ENCODE peak calls at places on chromosome 20, in eight cellular contexts. H, X, F, G, Z, U, E and O are unnamed samples.

GRCh38 chr20:64083380-64084208 is 604 bp downstream of the LKAAEAR1 start:
- DNase-seq in U (peak; percentile 97), G (peak; percentile 57), H (peak; percentile 82), X (peak; percentile 70), E (peak; percentile 94), Z (peak; percentile 63), F (peak; percentile 71), O (peak; percentile 91)

GRCh38 chr20:1815502-1816085 is 79.6 kb upstream of the SIRPA start:
- DNase-seq in F (no peak), G (no peak), Z (no peak), U (no peak), H (no peak), X (no peak), E (no peak), O (no peak)

GRCh38 chr20:54257090-54257816 is 49.4 kb downstream of the PFDN4 start:
- DNase-seq in F (no peak), H (no peak), G (peak; percentile 93), E (no peak), U (no peak), X (peak; percentile 97), Z (no peak), O (no peak)

GRCh38 chr20:35978041-35978513 is 9.7 kb downstream of the CNBD2 start:
- DNase-seq in F (no peak), X (peak; percentile 77), H (no peak), E (no peak), U (no peak), G (no peak), Z (no peak), O (no peak)

GRCh38 chr20:1870792-1871550 is 24.2 kb upstream of the SIRPA start:
- DNase-seq in X (no peak), U (no peak), F (no peak), E (no peak), H (no peak), Z (no peak), G (no peak), O (no peak)

GRCh38 chr20:44003609-44004008 is 89.0 kb downstream of the TOX2 start:
- DNase-seq in F (no peak), U (no peak), G (no peak), H (no peak), Z (no peak), X (no peak), E (no peak), O (no peak)

GRCh38 chr20:45456632-45457031 is 12.9 kb upstream of the WFDC2 start:
- DNase-seq in F (peak; percentile 71), U (no peak), Z (no peak), E (no peak), H (no peak), G (no peak), X (peak; percentile 30), O (peak; percentile 22)

GRCh38 chr20:15248618-15249395 is 911.4 kb upstream of the FLRT3 start:
- DNase-seq in F (no peak), X (no peak), E (no peak), U (no peak), G (no peak), H (no peak), Z (no peak), O (no peak)

GRCh38 chr20:33693741-33694645 is 7.8 kb upstream of the E2F1 start:
- DNase-seq in G (no peak), Z (no peak), H (peak; percentile 72), F (no peak), E (peak; percentile 46), X (no peak), U (no peak), O (no peak)

GRCh38 chr20:19438488-19438887 is 226.0 kb downstream of the SLC24A3 start:
- DNase-seq in G (no peak), Z (no peak), F (no peak), U (no peak), E (no peak), X (no peak), H (no peak), O (no peak)

GRCh38 chr20:58054744-58055373 is 173.6 kb downstream of the ANKRD60 start:
- DNase-seq in G (peak; percentile 19), H (peak; percentile 54), E (no peak), F (peak; percentile 14), Z (no peak), U (no peak), X (no peak), O (no peak)

GRCh38 chr20:58969439-58969838 is 11.6 kb upstream of the NELFCD start:
- DNase-seq in F (no peak), G (no peak), X (no peak), Z (no peak), E (no peak), H (no peak), U (no peak), O (no peak)

GRCh38 chr20:61649879-61650200 is 397.8 kb downstream of the CDH4 start:
- DNase-seq in E (no peak), U (peak; percentile 63), F (no peak), H (no peak), X (no peak), G (no peak), Z (no peak), O (no peak)

GRCh38 chr20:4156411-4156810 is 141.1 kb upstream of the RNF24 start:
- DNase-seq in H (no peak), F (no peak), X (no peak), U (peak; percentile 29), G (no peak), E (no peak), Z (no peak), O (no peak)

GRCh38 chr20:49668181-49668877 is 45.3 kb downstream of the B4GALT5 start:
- DNase-seq in U (peak; percentile 89), G (no peak), E (no peak), Z (no peak), F (peak; percentile 73), X (no peak), H (peak; percentile 39), O (peak; percentile 23)

GRCh38 chr20:33880396-33880795 is 69.2 kb downstream of the CHMP4B start:
- DNase-seq in G (no peak), X (no peak), U (no peak), H (no peak), E (no peak), Z (no peak), F (no peak), O (no peak)

GRCh38 chr20:18272451-18272850 is 15.9 kb upstream of the ZNF133 start:
- DNase-seq in U (no peak), F (no peak), E (no peak), Z (no peak), X (peak; percentile 46), H (peak; percentile 69), G (no peak), O (no peak)

GRCh38 chr20:38241201-38241600 is 19.3 kb downstream of the KIAA1755 start:
- DNase-seq in U (peak; percentile 4), H (no peak), E (no peak), F (no peak), Z (no peak), X (no peak), G (no peak), O (no peak)
- TF ChIP-seq CTCF in U (no peak), H (no peak), E (no peak), F (no peak), Z (no peak), X (no peak), G (no peak), O (no peak)

DNA sequence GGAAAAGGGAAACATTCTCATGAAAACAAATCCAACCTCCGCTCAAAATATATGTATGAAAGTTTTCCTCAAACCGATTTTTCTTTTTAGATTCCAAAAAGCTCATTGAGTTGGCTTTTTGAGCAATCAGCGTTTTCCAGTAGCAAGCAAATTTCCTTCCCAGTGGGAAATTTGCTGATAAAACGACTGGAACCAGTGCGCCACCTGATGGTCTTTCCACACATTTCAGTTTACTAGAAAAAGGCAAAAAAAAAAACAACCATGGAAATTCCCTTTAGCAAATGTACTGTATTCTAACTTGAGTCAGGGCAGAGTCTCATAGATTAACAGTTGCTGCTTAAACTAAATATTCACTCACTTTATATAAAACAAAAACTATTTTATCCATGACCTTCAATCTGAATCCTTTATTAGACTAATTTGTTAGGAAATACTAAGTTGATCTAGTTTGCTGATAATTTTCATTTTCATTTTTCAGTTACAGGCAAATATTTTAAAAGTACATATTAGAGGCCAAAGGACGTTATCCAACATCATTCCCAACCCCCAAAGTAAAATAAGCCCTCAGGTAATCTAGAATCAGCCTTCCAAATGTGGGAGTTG is 271.5 kb downstream of the FOXA2 start:
- DNase-seq in U (no peak), H (no peak), G (peak; percentile 25), Z (peak; percentile 43), X (peak; percentile 55), F (no peak), E (peak; percentile 16), O (peak; percentile 53)
- TF ChIP-seq CTCF in U (peak; percentile 23), H (peak; percentile 43), G (peak; percentile 61), Z (peak; percentile 60), X (peak; percentile 69), F (peak; percentile 48), E (peak; percentile 73), O (peak; percentile 74)

GRCh38 chr20:46951840-46952497 is 57.3 kb downstream of the EYA2 start:
- DNase-seq in Z (no peak), G (peak; percentile 24), F (no peak), E (no peak), H (no peak), X (peak; percentile 12), U (no peak), O (no peak)
- TF ChIP-seq CTCF in Z (no peak), G (no peak), F (no peak), E (no peak), H (no peak), X (no peak), U (no peak), O (no peak)

GRCh38 chr20:63033635-63034510 is 27.1 kb upstream of the BHLHE23 start:
- DNase-seq in H (no peak), E (no peak), U (peak; percentile 47), X (no peak), F (no peak), G (no peak), Z (no peak), O (peak; percentile 43)

GRCh38 chr20:63035284-63036185 is 28.8 kb upstream of the BHLHE23 start:
- DNase-seq in G (no peak), U (peak; percentile 73), Z (no peak), E (no peak), X (no peak), H (no peak), F (no peak), O (no peak)

GRCh38 chr20:63032026-63032800 is 25.4 kb upstream of the BHLHE23 start:
- DNase-seq in H (no peak), U (peak; percentile 47), E (no peak), F (no peak), G (no peak), X (no peak), Z (no peak), O (no peak)

GRCh38 chr20:63031251-63032014 is 24.7 kb upstream of the BHLHE23 start:
- DNase-seq in Z (no peak), U (peak; percentile 56), F (no peak), H (no peak), G (no peak), E (no peak), X (no peak), O (no peak)

DNA sequence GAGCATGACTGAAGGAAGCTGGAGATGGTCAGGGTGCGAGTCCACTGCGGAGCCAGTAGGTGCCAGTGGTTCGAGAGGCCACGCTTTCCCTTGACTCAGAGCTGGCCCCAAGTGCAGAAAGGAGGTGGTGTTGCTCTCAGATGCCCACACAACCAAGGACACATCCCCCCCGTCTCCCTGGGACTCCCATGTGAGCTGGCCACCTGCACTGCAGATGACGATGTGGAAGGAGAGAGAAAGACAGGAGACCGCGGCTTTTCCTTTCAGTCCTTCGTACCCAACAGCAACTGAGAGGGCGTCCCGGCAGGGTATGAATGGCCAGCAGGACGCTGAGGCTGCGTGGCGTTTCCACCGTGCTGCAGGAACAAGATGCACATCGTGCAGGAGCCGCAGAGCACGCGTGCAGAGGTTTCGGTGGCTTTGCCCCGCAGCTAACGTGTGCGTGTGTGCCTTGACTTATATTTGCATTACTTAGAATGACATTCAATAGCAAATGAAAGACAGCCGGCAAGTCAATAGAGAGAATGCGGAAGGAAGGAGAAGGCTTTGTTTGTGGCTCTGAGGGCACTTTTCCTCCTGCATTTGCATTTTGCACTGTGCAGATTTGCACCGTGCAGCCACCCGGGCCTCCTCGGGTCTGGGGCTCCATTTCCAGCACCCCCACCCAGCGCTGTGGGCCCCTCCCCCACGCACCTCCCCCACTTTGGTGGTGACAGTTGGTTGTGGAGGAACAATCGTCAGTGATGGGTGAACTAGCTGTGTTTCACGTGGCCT is 26.3 kb upstream of the BHLHE23 start:
- DNase-seq in E (no peak), Z (no peak), U (peak; percentile 74), X (no peak), F (no peak), H (no peak), G (no peak), O (no peak)
- TF ChIP-seq CTCF in E (no peak), Z (no peak), U (no peak), X (no peak), F (no peak), H (no peak), G (no peak), O (no peak)